ENCODE peak calls at places on chromosome 17, in four cellular contexts. One of them, this sample, is unnamed.

GRCh38 chr17:48510761-48511604 is 19.8 kb downstream of the HOXB1 start:
- DNase-seq in pancreas: no peak
- DNase-seq in CD4-positive, alpha-beta memory T cell: peak
- DNase-seq in cardiac muscle cell: no peak
- DNase-seq in this sample: peak

GRCh38 chr17:18257747-18258355 is 687 bp downstream of the FLII start:
- DNase-seq in pancreas: peak
- DNase-seq in cardiac muscle cell: peak
- DNase-seq in CD4-positive, alpha-beta memory T cell: peak
- DNase-seq in this sample: peak

GRCh38 chr17:66508896-66509843 is 206.8 kb downstream of the PRKCA start:
- DNase-seq in CD4-positive, alpha-beta memory T cell: no peak
- DNase-seq in cardiac muscle cell: no peak
- DNase-seq in pancreas: peak
- DNase-seq in this sample: peak

GRCh38 chr17:74212262-74212912 is 984 bp upstream of the TTYH2 start:
- DNase-seq in CD4-positive, alpha-beta memory T cell: no peak
- DNase-seq in pancreas: peak
- DNase-seq in cardiac muscle cell: no peak
- DNase-seq in this sample: peak

GRCh38 chr17:60110586-60110985 is 31.9 kb upstream of the HEATR6 start:
- DNase-seq in cardiac muscle cell: no peak
- DNase-seq in pancreas: no peak
- DNase-seq in CD4-positive, alpha-beta memory T cell: no peak
- DNase-seq in this sample: no peak

GRCh38 chr17:7465481-7466275 is 13.8 kb downstream of the ZBTB4 start:
- DNase-seq in pancreas: no peak
- DNase-seq in cardiac muscle cell: no peak
- DNase-seq in CD4-positive, alpha-beta memory T cell: no peak
- DNase-seq in this sample: no peak

GRCh38 chr17:36931697-36932382 is 5.4 kb upstream of the LHX1 start:
- DNase-seq in pancreas: no peak
- DNase-seq in cardiac muscle cell: no peak
- DNase-seq in CD4-positive, alpha-beta memory T cell: no peak
- DNase-seq in this sample: peak

GRCh38 chr17:67829331-67829730 is 4.0 kb downstream of the BPTF start:
- DNase-seq in cardiac muscle cell: no peak
- DNase-seq in pancreas: no peak
- DNase-seq in CD4-positive, alpha-beta memory T cell: peak
- DNase-seq in this sample: no peak

GRCh38 chr17:82018152-82019041 is 4.3 kb downstream of the CENPX start:
- DNase-seq in cardiac muscle cell: no peak
- DNase-seq in CD4-positive, alpha-beta memory T cell: no peak
- DNase-seq in pancreas: no peak
- DNase-seq in this sample: no peak

GRCh38 chr17:78998311-78999055 is 11.1 kb downstream of the CANT1 start:
- DNase-seq in pancreas: peak
- DNase-seq in CD4-positive, alpha-beta memory T cell: no peak
- DNase-seq in cardiac muscle cell: no peak
- DNase-seq in this sample: peak

GRCh38 chr17:69485901-69486643 is 71.6 kb downstream of the MAP2K6 start:
- DNase-seq in cardiac muscle cell: no peak
- DNase-seq in pancreas: no peak
- DNase-seq in CD4-positive, alpha-beta memory T cell: no peak
- DNase-seq in this sample: no peak

GRCh38 chr17:29577778-29578211 is 9.3 kb downstream of the TP53I13 start:
- DNase-seq in cardiac muscle cell: no peak
- DNase-seq in pancreas: no peak
- DNase-seq in CD4-positive, alpha-beta memory T cell: no peak
- DNase-seq in this sample: peak

GRCh38 chr17:43754947-43755346 is 3.6 kb downstream of the SOST start:
- DNase-seq in cardiac muscle cell: no peak
- DNase-seq in pancreas: no peak
- DNase-seq in CD4-positive, alpha-beta memory T cell: no peak
- DNase-seq in this sample: no peak

GRCh38 chr17:17628388-17629008 is 37.0 kb upstream of the PEMT start:
- DNase-seq in CD4-positive, alpha-beta memory T cell: peak
- DNase-seq in pancreas: no peak
- DNase-seq in cardiac muscle cell: no peak
- DNase-seq in this sample: no peak

GRCh38 chr17:2057714-2058520 is 3.0 kb downstream of the HIC1 start:
- DNase-seq in cardiac muscle cell: no peak
- DNase-seq in pancreas: no peak
- DNase-seq in CD4-positive, alpha-beta memory T cell: no peak
- DNase-seq in this sample: peak

GRCh38 chr17:2058521-2059124 is 3.7 kb downstream of the HIC1 start:
- DNase-seq in CD4-positive, alpha-beta memory T cell: peak
- DNase-seq in cardiac muscle cell: peak
- DNase-seq in pancreas: peak
- DNase-seq in this sample: peak

GRCh38 chr17:2056221-2057129 is 1.6 kb downstream of the HIC1 start:
- DNase-seq in cardiac muscle cell: peak
- DNase-seq in CD4-positive, alpha-beta memory T cell: peak
- DNase-seq in pancreas: no peak
- DNase-seq in this sample: peak

GRCh38 chr17:2055494-2056220 is 754 bp downstream of the HIC1 start:
- DNase-seq in CD4-positive, alpha-beta memory T cell: no peak
- DNase-seq in cardiac muscle cell: no peak
- DNase-seq in pancreas: no peak
- DNase-seq in this sample: no peak

DNA sequence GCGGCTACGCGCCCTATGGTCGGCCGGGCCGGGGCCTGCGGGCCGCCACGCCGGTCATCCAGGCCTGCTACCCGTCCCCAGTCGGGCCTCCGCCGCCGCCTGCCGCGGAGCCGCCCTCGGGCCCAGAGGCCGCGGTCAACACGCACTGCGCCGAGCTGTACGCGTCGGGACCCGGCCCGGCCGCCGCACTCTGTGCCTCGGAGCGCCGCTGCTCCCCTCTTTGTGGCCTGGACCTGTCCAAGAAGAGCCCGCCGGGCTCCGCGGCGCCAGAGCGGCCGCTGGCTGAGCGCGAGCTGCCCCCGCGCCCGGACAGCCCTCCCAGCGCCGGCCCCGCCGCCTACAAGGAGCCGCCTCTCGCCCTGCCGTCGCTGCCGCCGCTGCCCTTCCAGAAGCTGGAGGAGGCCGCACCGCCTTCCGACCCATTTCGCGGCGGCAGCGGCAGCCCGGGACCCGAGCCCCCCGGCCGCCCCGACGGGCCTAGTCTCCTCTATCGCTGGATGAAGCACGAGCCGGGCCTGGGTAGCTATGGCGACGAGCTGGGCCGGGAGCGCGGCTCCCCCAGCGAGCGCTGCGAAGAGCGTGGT is 2.3 kb downstream of the HIC1 start:
- DNase-seq in cardiac muscle cell: peak
- DNase-seq in CD4-positive, alpha-beta memory T cell: no peak
- DNase-seq in pancreas: no peak
- DNase-seq in this sample: no peak
- H3K4me3 ChIP-seq in cardiac muscle cell: no peak
- H3K4me3 ChIP-seq in CD4-positive, alpha-beta memory T cell: no peak
- H3K4me3 ChIP-seq in pancreas: no peak
- H3K4me3 ChIP-seq in this sample: peak

GRCh38 chr17:20092973-20093626 is 83.9 kb downstream of the SPECC1 start:
- DNase-seq in cardiac muscle cell: no peak
- DNase-seq in pancreas: no peak
- DNase-seq in CD4-positive, alpha-beta memory T cell: no peak
- DNase-seq in this sample: no peak

GRCh38 chr17:20096430-20096829 is 87.3 kb downstream of the SPECC1 start:
- DNase-seq in cardiac muscle cell: no peak
- DNase-seq in CD4-positive, alpha-beta memory T cell: no peak
- DNase-seq in pancreas: no peak
- DNase-seq in this sample: no peak

GRCh38 chr17:20094777-20095176 is 85.6 kb downstream of the SPECC1 start:
- DNase-seq in CD4-positive, alpha-beta memory T cell: no peak
- DNase-seq in pancreas: no peak
- DNase-seq in cardiac muscle cell: no peak
- DNase-seq in this sample: no peak

GRCh38 chr17:20097362-20097761 is 88.2 kb downstream of the SPECC1 start:
- DNase-seq in CD4-positive, alpha-beta memory T cell: no peak
- DNase-seq in pancreas: no peak
- DNase-seq in cardiac muscle cell: no peak
- DNase-seq in this sample: no peak

DNA sequence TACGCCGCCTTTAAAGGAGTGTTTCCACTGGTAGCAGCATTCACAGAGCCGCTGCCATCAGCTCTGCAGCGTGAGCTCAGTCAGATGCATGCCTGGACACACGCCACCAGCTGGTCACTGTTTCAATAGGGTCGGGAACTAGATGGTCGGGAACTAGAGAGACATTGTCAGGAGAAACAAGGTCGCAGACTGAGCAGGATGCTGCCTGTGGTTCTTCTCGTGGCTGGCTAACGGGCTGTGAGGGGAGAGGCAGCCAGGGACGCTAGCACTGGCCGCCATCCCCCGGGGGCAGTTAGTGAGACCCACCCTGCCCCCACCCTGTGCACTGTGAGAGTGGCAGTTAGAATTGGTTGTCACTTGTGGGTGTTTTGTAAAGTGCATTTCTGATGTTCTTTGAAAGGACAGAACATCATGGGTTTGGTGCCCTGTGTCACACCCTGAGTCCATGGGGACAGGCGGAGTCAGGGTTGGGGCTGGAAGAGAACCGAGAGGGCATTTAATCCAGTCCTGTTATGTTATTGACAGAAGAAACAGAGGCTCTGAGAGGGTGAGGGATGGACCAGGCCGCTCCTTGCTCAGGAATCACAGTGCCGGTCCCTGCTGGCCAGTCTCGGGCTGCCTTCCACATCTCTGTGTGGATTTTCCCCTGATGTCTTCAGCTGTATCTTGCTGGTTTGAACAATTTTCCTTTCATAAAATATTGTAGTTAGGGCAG is 86.4 kb downstream of the SPECC1 start:
- DNase-seq in pancreas: peak
- DNase-seq in CD4-positive, alpha-beta memory T cell: no peak
- DNase-seq in cardiac muscle cell: peak
- DNase-seq in this sample: peak
- H3K4me3 ChIP-seq in pancreas: no peak
- H3K4me3 ChIP-seq in CD4-positive, alpha-beta memory T cell: no peak
- H3K4me3 ChIP-seq in cardiac muscle cell: no peak
- H3K4me3 ChIP-seq in this sample: no peak

GRCh38 chr17:35254107-35254802 is 11.4 kb downstream of the SLFN5 start:
- DNase-seq in CD4-positive, alpha-beta memory T cell: no peak
- DNase-seq in cardiac muscle cell: peak
- DNase-seq in pancreas: peak
- DNase-seq in this sample: peak
- H3K4me3 ChIP-seq in CD4-positive, alpha-beta memory T cell: no peak
- H3K4me3 ChIP-seq in cardiac muscle cell: no peak
- H3K4me3 ChIP-seq in pancreas: no peak
- H3K4me3 ChIP-seq in this sample: peak

GRCh38 chr17:61774724-61775123 is 88.6 kb downstream of the BRIP1 start:
- DNase-seq in cardiac muscle cell: no peak
- DNase-seq in CD4-positive, alpha-beta memory T cell: no peak
- DNase-seq in pancreas: no peak
- DNase-seq in this sample: no peak

GRCh38 chr17:61768405-61768804 is 94.9 kb downstream of the BRIP1 start:
- DNase-seq in cardiac muscle cell: no peak
- DNase-seq in CD4-positive, alpha-beta memory T cell: no peak
- DNase-seq in pancreas: no peak
- DNase-seq in this sample: no peak

GRCh38 chr17:61775364-61775763 is 88.0 kb downstream of the BRIP1 start:
- DNase-seq in CD4-positive, alpha-beta memory T cell: no peak
- DNase-seq in cardiac muscle cell: no peak
- DNase-seq in pancreas: no peak
- DNase-seq in this sample: no peak

GRCh38 chr17:61770043-61770442 is 93.3 kb downstream of the BRIP1 start:
- DNase-seq in pancreas: no peak
- DNase-seq in cardiac muscle cell: no peak
- DNase-seq in CD4-positive, alpha-beta memory T cell: no peak
- DNase-seq in this sample: no peak

DNA sequence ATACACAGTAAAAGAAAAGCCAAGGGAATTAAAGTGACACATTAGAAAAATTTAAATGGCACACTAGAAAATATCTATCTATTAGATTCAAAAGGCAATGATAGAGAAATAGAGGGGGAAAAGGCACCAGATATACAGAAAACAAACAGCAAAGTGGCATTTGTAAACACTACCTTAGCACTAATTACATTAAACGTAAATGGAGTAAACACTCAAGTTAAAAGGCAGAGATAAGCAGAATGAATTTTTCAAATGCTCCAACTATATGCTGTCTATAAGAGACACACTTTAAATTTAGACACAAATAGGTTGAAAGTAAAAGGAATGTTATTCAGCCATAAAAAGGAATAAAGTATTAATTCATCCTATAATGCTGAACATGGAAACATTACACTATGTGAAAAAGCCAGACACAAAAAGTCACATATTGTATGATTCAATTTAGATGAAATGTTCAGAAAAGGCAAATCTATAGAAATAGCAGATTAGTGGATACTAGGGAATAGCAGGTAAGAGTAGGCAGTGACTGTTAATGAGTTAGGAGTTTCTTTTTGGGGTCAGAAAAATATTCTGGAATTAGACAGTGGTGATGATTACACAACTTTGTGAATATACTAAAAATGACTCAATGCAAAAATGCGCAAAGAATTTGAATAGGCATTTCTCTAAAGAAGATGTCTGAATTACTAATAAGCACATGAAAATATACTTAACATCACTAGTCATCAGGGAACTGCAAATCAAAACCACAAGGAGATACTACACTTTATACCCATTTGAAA is 92.4 kb downstream of the BRIP1 start:
- DNase-seq in cardiac muscle cell: no peak
- DNase-seq in pancreas: no peak
- DNase-seq in CD4-positive, alpha-beta memory T cell: no peak
- DNase-seq in this sample: peak
- H3K4me3 ChIP-seq in cardiac muscle cell: no peak
- H3K4me3 ChIP-seq in pancreas: no peak
- H3K4me3 ChIP-seq in CD4-positive, alpha-beta memory T cell: no peak
- H3K4me3 ChIP-seq in this sample: no peak